ENCODE peak calls at places on chromosomes 7 and 10, in eight cellular contexts. X is hepatocyte, R is AG10803, Y is GM20000, P is sigmoid colon, J is heart right ventricle, N is fibroblast of pulmonary artery, A is astrocyte of the cerebellum. F is an unnamed sample.

GRCh38 chr10:2284071-2284470 is 546.7 kb upstream of the ADARB2 start:
- DNase-seq in J (no peak), P (no peak), X (no peak), N (no peak), Y (no peak), A (no peak), R (no peak), F (no peak)

GRCh38 chr7:19665399-19666008 is 43.3 kb downstream of the POLR1F start:
- DNase-seq in X (peak), N (peak), Y (peak), P (no peak), J (no peak), R (peak), A (peak), F (no peak)

GRCh38 chr10:34814228-34815173 is 595 bp downstream of the PARD3 start:
- DNase-seq in X (peak), A (no peak), R (peak), P (peak), N (no peak), J (peak), Y (peak), F (peak)

GRCh38 chr7:131843862-131844261 is 287.4 kb upstream of the PODXL start:
- DNase-seq in R (peak), J (peak), A (no peak), N (peak), Y (no peak), X (peak), P (peak), F (no peak)

GRCh38 chr7:94906035-94906796 is 1.2 kb upstream of the PPP1R9A start:
- DNase-seq in A (no peak), P (no peak), Y (no peak), N (peak), X (peak), J (no peak), R (no peak), F (no peak)

GRCh38 chr10:986881-987634 is 1.2 kb upstream of the GTPBP4 start:
- DNase-seq in X (no peak), R (peak), J (no peak), Y (no peak), P (no peak), A (peak), N (peak), F (no peak)

GRCh38 chr7:17058568-17058967 is 176.8 kb upstream of the AGR3 start:
- DNase-seq in A (no peak), J (no peak), Y (no peak), R (peak), P (no peak), N (peak), X (no peak), F (no peak)

GRCh38 chr7:158809596-158809995 is 19.7 kb downstream of the ESYT2 start:
- DNase-seq in N (peak), R (no peak), A (no peak), Y (peak), P (no peak), X (no peak), J (no peak), F (no peak)

GRCh38 chr7:139943391-139943790 is 114.3 kb downstream of the TBXAS1 start:
- DNase-seq in R (no peak), J (no peak), Y (no peak), A (no peak), N (no peak), P (no peak), X (no peak), F (no peak)

GRCh38 chr10:132712698-132713232 is 73.2 kb downstream of the NKX6-2 start:
- DNase-seq in Y (no peak), X (no peak), R (no peak), J (no peak), A (no peak), N (no peak), P (peak), F (no peak)

GRCh38 chr10:90181251-90181691 is 479.9 kb downstream of the KIF20B start:
- DNase-seq in Y (no peak), R (no peak), N (peak), J (no peak), A (no peak), X (no peak), P (no peak), F (no peak)

GRCh38 chr10:124222298-124223000 is 129.1 kb upstream of the CHST15 start:
- DNase-seq in P (no peak), Y (peak), X (no peak), N (no peak), A (no peak), J (no peak), R (no peak), F (no peak)

GRCh38 chr7:115047968-115048720 is 126.2 kb downstream of the MDFIC start:
- DNase-seq in P (no peak), A (no peak), Y (no peak), J (no peak), X (no peak), R (peak), N (peak), F (no peak)

GRCh38 chr7:139068543-139069399 is 32.9 kb upstream of the ZC3HAV1L start:
- DNase-seq in Y (no peak), A (no peak), P (no peak), J (no peak), R (no peak), N (no peak), X (no peak), F (no peak)

GRCh38 chr7:43260980-43261878 is 148.8 kb downstream of the HECW1 start:
- DNase-seq in R (peak), P (peak), X (peak), A (peak), Y (peak), N (peak), J (peak), F (peak)

GRCh38 chr7:45882465-45882810 is 5.8 kb upstream of the IGFBP1 start:
- DNase-seq in P (no peak), N (no peak), J (no peak), X (no peak), A (no peak), R (no peak), Y (no peak), F (no peak)

GRCh38 chr7:32564542-32564941 is 69.3 kb downstream of the AVL9 start:
- DNase-seq in X (no peak), N (peak), A (no peak), P (no peak), J (peak), R (no peak), Y (no peak), F (no peak)

GRCh38 chr7:537911-538634 is 18.4 kb upstream of the PDGFA start:
- DNase-seq in N (peak), P (no peak), X (peak), Y (no peak), J (peak), R (peak), A (no peak), F (no peak)

GRCh38 chr10:63671317-63671937 is 150.2 kb downstream of the REEP3 start:
- DNase-seq in Y (no peak), X (peak), A (peak), R (peak), P (no peak), J (peak), N (peak), F (no peak)

GRCh38 chr7:151759591-151760042 is 117.3 kb downstream of the PRKAG2 start:
- DNase-seq in R (peak), A (peak), N (peak), J (peak), X (peak), Y (peak), P (peak), F (no peak)

GRCh38 chr10:132906106-132906505 is 36.3 kb downstream of the CFAP46 start:
- DNase-seq in J (no peak), X (no peak), N (no peak), Y (no peak), P (peak), R (no peak), A (no peak), F (no peak)

GRCh38 chr10:51224610-51225230 is 150.4 kb downstream of the PRKG1 start:
- DNase-seq in A (no peak), J (no peak), N (peak), P (no peak), Y (no peak), R (peak), X (peak), F (no peak)

GRCh38 chr7:26318921-26319320 is 27.3 kb downstream of the SNX10 start:
- DNase-seq in A (no peak), P (no peak), X (no peak), R (no peak), N (no peak), J (no peak), Y (no peak), F (no peak)
- TF ChIP-seq CTCF in A (no peak), P (no peak), X (no peak), R (peak), N (no peak), J (no peak), Y (no peak), F (no peak)

DNA sequence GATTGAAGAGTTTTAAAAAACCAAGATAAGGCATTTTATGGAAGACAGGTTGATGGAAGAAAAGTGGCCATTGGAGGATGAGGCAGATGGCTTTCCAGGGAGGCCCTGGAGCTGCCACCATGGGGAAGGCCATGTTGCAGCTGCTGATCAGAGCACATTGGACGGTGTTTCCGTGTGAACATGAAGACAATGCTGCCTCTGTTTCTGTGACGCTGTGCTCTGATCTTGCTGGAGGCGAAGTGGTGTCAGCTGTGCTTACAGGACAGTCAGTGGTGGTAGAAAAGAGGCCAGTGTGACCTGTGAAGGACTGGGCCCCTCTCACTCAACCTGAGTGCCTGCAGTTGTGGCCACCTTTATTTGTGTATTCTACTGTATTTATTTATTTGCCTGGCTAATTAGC is 132.9 kb downstream of the FAM204A start:
- DNase-seq in R (no peak), N (no peak), Y (no peak), P (no peak), A (no peak), X (no peak), J (no peak), F (no peak)
- TF ChIP-seq CTCF in R (no peak), N (no peak), Y (no peak), P (no peak), A (no peak), X (no peak), J (no peak), F (no peak)

GRCh38 chr7:156473476-156474240 is 166.9 kb upstream of the RNF32 start:
- DNase-seq in P (no peak), N (peak), J (no peak), A (peak), Y (peak), X (peak), R (no peak), F (peak)
- TF ChIP-seq CTCF in P (peak), N (peak), J (peak), A (peak), Y (peak), X (peak), R (no peak), F (peak)

DNA sequence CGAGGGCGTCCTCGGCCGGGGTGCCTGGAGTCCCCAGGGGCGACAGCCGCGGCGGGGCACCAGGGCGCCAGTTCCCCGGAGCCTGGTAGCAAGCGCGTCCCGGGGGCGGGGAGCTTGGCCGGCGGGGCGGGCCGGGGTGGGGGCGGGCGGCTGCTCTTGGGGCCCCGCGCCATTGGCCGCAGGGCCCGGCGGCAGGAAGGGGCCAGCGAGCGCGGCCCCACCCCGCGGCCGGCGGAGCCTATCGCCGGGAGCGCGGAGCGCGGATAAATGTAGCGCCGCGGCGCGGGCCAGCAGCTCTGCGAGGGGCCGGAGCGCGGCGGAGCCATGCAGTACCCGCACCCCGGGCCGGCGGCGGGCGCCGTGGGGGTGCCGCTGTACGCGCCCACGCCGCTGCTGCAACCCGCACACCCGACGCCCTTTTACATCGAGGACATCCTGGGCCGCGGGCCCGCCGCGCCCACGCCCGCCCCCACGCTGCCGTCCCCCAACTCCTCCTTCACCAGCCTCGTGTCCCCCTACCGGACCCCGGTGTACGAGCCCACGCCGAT is at the start of gene HHEX:
- DNase-seq in Y (peak), N (peak), J (peak), A (no peak), X (peak), P (peak), R (peak), F (no peak)
- TF ChIP-seq CTCF in Y (no peak), N (no peak), J (no peak), A (no peak), X (no peak), P (no peak), R (no peak), F (peak)

GRCh38 chr10:79176949-79177602 is 108.3 kb downstream of the ZMIZ1 start:
- DNase-seq in P (peak), Y (no peak), X (no peak), N (peak), A (no peak), J (peak), R (peak), F (no peak)

GRCh38 chr10:79178070-79178576 is 109.4 kb downstream of the ZMIZ1 start:
- DNase-seq in R (no peak), X (no peak), J (no peak), P (no peak), Y (no peak), N (no peak), A (no peak), F (no peak)

GRCh38 chr10:79179404-79180309 is 110.9 kb downstream of the ZMIZ1 start:
- DNase-seq in R (no peak), J (no peak), N (no peak), Y (no peak), P (no peak), X (peak), A (no peak), F (no peak)

GRCh38 chr10:79180619-79181221 is 112.0 kb downstream of the ZMIZ1 start:
- DNase-seq in R (no peak), J (no peak), A (no peak), P (no peak), Y (no peak), N (no peak), X (no peak), F (no peak)

GRCh38 chr10:79178614-79179403 is 110.0 kb downstream of the ZMIZ1 start:
- DNase-seq in N (peak), J (peak), R (peak), P (peak), Y (no peak), A (peak), X (peak), F (no peak)
- TF ChIP-seq CTCF in N (no peak), J (no peak), R (no peak), P (no peak), Y (no peak), A (no peak), X (no peak), F (no peak)

DNA sequence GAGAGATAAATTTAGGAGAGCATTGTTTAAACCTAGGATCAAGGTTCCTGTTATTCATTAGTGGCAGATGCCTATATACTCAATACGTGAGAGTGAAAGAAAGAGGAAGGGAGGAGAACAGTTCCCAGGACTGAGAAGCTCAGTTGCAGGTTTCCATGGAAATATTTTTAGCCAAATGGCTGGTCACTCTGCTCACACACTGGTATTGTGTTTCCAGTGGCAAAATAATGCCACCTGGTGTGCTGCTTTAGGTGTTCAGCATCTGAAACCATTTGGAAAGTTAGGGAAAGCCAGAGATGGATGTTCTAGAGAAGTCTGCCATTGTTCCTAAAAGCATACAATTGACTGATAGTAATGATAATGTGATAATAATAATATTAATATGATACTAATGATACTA is 827.7 kb downstream of the SORCS3 start:
- DNase-seq in X (no peak), Y (no peak), J (no peak), R (no peak), A (no peak), P (no peak), N (no peak), F (no peak)
- TF ChIP-seq CTCF in X (no peak), Y (no peak), J (no peak), R (no peak), A (no peak), P (no peak), N (no peak), F (no peak)

GRCh38 chr10:113474756-113475155 is 78.1 kb upstream of the HABP2 start:
- DNase-seq in X (no peak), P (no peak), J (no peak), N (no peak), R (peak), A (no peak), Y (no peak), F (no peak)

GRCh38 chr10:113476191-113476590 is 76.7 kb upstream of the HABP2 start:
- DNase-seq in Y (no peak), J (no peak), A (no peak), R (peak), X (no peak), P (no peak), N (no peak), F (no peak)

GRCh38 chr10:113473851-113474250 is 79.0 kb upstream of the HABP2 start:
- DNase-seq in A (peak), X (no peak), P (no peak), J (no peak), R (peak), N (no peak), Y (no peak), F (no peak)

GRCh38 chr10:113476673-113477072 is 76.2 kb upstream of the HABP2 start:
- DNase-seq in R (no peak), X (no peak), Y (no peak), J (no peak), A (no peak), N (no peak), P (no peak), F (no peak)

GRCh38 chr10:113475381-113475807 is 77.5 kb upstream of the HABP2 start:
- DNase-seq in P (no peak), Y (no peak), A (peak), R (peak), X (no peak), N (peak), J (no peak), F (no peak)
- TF ChIP-seq CTCF in P (no peak), Y (no peak), A (peak), R (peak), X (no peak), N (no peak), J (no peak), F (no peak)

DNA sequence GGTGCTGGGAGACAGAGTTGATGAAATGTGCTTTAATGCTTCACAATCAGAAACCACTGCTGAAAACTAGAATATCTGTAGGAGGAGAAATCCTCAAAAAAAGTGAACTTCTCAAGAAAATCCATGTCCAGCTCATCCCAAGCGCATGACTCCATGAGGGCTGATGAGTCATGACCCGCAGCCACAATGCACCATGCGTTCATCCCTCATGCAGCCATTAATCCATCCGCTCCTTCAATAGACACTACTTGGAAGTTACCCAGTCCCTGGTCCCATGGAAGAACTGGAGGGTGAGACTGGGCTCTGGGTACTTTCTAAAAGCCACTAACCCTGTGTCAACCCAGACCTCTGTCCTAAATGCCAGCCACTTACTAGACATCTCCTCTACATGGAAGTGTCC is 24.4 kb downstream of the TMEM273 start:
- DNase-seq in N (peak), X (no peak), A (peak), P (no peak), R (peak), J (no peak), Y (no peak), F (no peak)
- TF ChIP-seq CTCF in N (no peak), X (no peak), A (no peak), P (no peak), R (no peak), J (no peak), Y (no peak), F (no peak)

DNA sequence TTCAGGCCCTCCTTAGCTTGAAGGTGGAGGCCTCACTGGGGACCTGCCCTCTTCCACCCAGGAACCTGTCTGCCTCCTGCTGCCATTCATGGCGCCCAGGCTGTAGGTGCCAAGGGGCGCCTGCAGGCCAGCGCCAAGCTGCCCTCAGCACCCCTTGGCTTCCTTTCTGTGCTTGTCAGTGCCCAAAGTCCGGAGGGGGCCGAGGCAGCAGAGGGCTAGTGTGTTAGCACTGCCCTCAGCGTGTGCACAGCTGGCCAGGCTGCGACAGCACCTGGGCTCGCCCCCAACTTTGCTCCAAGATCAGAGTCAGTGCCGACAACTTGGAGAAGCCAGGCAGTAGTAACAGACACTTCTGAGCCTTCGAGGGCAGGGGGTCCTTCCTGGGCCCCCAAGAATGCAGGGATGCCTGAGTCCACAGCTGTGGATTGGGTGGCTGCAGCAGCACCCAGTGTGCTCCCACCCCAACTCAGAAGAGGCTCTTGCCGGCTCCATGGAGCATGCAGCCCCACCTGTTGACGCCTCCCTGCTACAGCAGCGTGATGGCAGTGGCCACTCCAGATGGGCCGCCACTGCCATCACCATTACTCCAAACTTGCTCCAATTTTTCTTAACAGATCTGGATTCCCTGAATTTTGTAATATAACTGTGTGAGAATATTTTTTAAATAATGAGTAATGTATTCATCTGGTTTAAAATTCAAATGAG is 41.7 kb downstream of the CACUL1 start:
- DNase-seq in N (no peak), R (no peak), Y (no peak), A (no peak), J (no peak), X (no peak), P (no peak), F (no peak)
- TF ChIP-seq CTCF in N (peak), R (no peak), Y (no peak), A (peak), J (no peak), X (no peak), P (no peak), F (peak)

GRCh38 chr7:52708846-52709245 is 326.6 kb upstream of the POM121L12 start:
- DNase-seq in R (no peak), J (no peak), A (no peak), Y (no peak), X (no peak), P (no peak), N (no peak), F (no peak)
- TF ChIP-seq CTCF in R (no peak), J (no peak), A (no peak), Y (no peak), X (no peak), P (no peak), N (no peak), F (no peak)